ENCODE peak calls at places on chromosomes 13 and 19, in eight cellular contexts. K is tibial artery; Q is HT-29; I is effector CD4-positive, alpha-beta T cell; X is NCI-H2029 treated with DMSO at 0.1 percent for 48 hours; Y is NCI-H2081; J is progenitor cell of endocrine pancreas; M is BJ. U is an unnamed sample.

GRCh38 chr19:32406161-32407003 is 812 bp downstream of the DPY19L3 start:
- DNase-seq in K (no peak), Q (peak; percentile 26), I (no peak), X (peak; percentile 29), Y (no peak), J (no peak), M (no peak), U (no peak)

GRCh38 chr19:29211562-29212416 is 1.2 kb downstream of the UQCRFS1 start:
- DNase-seq in K (no peak), Q (peak; percentile 43), I (no peak), X (no peak), Y (no peak), J (no peak), M (no peak), U (no peak)

GRCh38 chr13:97231832-97232201 is 9.7 kb downstream of the MBNL2 start:
- DNase-seq in K (no peak), Q (no peak), I (no peak), X (no peak), Y (no peak), J (no peak), M (no peak), U (no peak)

GRCh38 chr13:109816979-109817275 is 30.5 kb upstream of the IRS2 start:
- DNase-seq in K (no peak), Q (no peak), I (no peak), X (no peak), Y (no peak), J (no peak), M (peak; percentile 44), U (no peak)

GRCh38 chr19:778910-779653 is 18.2 kb upstream of the PTBP1 start:
- DNase-seq in K (peak; percentile 87), Q (no peak), I (no peak), X (no peak), Y (no peak), J (no peak), M (peak; percentile 87), U (no peak)

GRCh38 chr19:1978346-1978894 is 37.1 kb downstream of the BTBD2 start:
- DNase-seq in K (no peak), Q (no peak), I (no peak), X (no peak), Y (no peak), J (no peak), M (no peak), U (no peak)

GRCh38 chr13:29439601-29440381 is 155.7 kb downstream of the SLC7A1 start:
- DNase-seq in K (no peak), Q (no peak), I (no peak), X (no peak), Y (no peak), J (no peak), M (no peak), U (no peak)

GRCh38 chr13:27264181-27264580 is 6.4 kb upstream of the RASL11A start:
- DNase-seq in K (no peak), Q (no peak), I (no peak), X (no peak), Y (peak; percentile 30), J (no peak), M (peak; percentile 68), U (no peak)

GRCh38 chr13:36098080-36098479 is 33.1 kb downstream of the DCLK1 start:
- DNase-seq in K (no peak), Q (no peak), I (no peak), X (no peak), Y (no peak), J (no peak), M (no peak), U (no peak)

GRCh38 chr19:16581145-16581970 is 9.1 kb upstream of the SLC35E1 start:
- DNase-seq in K (no peak), Q (no peak), I (no peak), X (peak; percentile 9), Y (no peak), J (no peak), M (no peak), U (no peak)

GRCh38 chr13:51291341-51291740 is 48.1 kb upstream of the SERPINE3 start:
- DNase-seq in K (no peak), Q (no peak), I (no peak), X (no peak), Y (no peak), J (no peak), M (no peak), U (no peak)

GRCh38 chr19:24074720-24075119 is 12.3 kb upstream of the ZNF254 start:
- DNase-seq in K (no peak), Q (no peak), I (no peak), X (no peak), Y (no peak), J (no peak), M (no peak), U (no peak)

GRCh38 chr13:38900188-38900587 is 90.4 kb downstream of the STOML3 start:
- DNase-seq in K (no peak), Q (peak; percentile 29), I (no peak), X (no peak), Y (no peak), J (no peak), M (no peak), U (no peak)

GRCh38 chr19:1085676-1086442 is 9.3 kb downstream of the POLR2E start:
- DNase-seq in K (no peak), Q (no peak), I (no peak), X (no peak), Y (no peak), J (no peak), M (no peak), U (no peak)

GRCh38 chr19:7748171-7748570 is 837 bp upstream of the CD209 start:
- DNase-seq in K (no peak), Q (no peak), I (no peak), X (no peak), Y (no peak), J (no peak), M (no peak), U (no peak)

GRCh38 chr19:45110811-45111210 is 17.8 kb downstream of the PPP1R37 start:
- DNase-seq in K (no peak), Q (no peak), I (no peak), X (no peak), Y (no peak), J (no peak), M (no peak), U (no peak)

GRCh38 chr19:18999016-18999758 is 34.1 kb downstream of the SUGP2 start:
- DNase-seq in K (no peak), Q (no peak), I (no peak), X (no peak), Y (peak; percentile 23), J (no peak), M (no peak), U (no peak)

GRCh38 chr19:40528078-40528477 is 48.6 kb upstream of the SHKBP1 start:
- DNase-seq in K (no peak), Q (no peak), I (no peak), X (no peak), Y (no peak), J (no peak), M (no peak), U (no peak)

GRCh38 chr13:63864171-63864902 is 2448.7 kb upstream of the PCDH20 start:
- DNase-seq in K (no peak), Q (no peak), I (no peak), X (no peak), Y (no peak), J (no peak), M (no peak), U (no peak)

GRCh38 chr13:47121092-47121763 is 224.4 kb upstream of the HTR2A start:
- DNase-seq in K (no peak), Q (no peak), I (no peak), X (no peak), Y (no peak), J (no peak), M (no peak), U (no peak)

GRCh38 chr19:6373813-6374108 is 1.2 kb downstream of the ALKBH7 start:
- DNase-seq in K (no peak), Q (no peak), I (no peak), X (no peak), Y (no peak), J (no peak), M (no peak), U (no peak)

GRCh38 chr19:10462557-10462956 is 40.6 kb downstream of the KEAP1 start:
- DNase-seq in K (no peak), Q (no peak), I (no peak), X (no peak), Y (no peak), J (no peak), M (no peak), U (no peak)

GRCh38 chr19:36103842-36104552 is 6.9 kb upstream of the OVOL3 start:
- DNase-seq in K (no peak), Q (no peak), I (no peak), X (no peak), Y (no peak), J (no peak), M (no peak), U (no peak)

GRCh38 chr13:44243198-44243852 is 130.3 kb upstream of the SERP2 start:
- DNase-seq in K (no peak), Q (peak; percentile 93), I (no peak), X (no peak), Y (peak; percentile 25), J (no peak), M (no peak), U (peak; percentile 67)

GRCh38 chr13:98930014-98930625 is 47.7 kb downstream of the DOCK9 start:
- DNase-seq in K (no peak), Q (no peak), I (no peak), X (peak; percentile 25), Y (no peak), J (no peak), M (no peak), U (no peak)

GRCh38 chr13:23652909-23653726 is 82.9 kb downstream of the TNFRSF19 start:
- DNase-seq in K (no peak), Q (no peak), I (no peak), X (no peak), Y (no peak), J (no peak), M (no peak), U (no peak)

GRCh38 chr13:92320323-92320722 is 906.3 kb upstream of the GPC6 start:
- DNase-seq in K (no peak), Q (no peak), I (no peak), X (no peak), Y (no peak), J (no peak), M (no peak), U (no peak)

GRCh38 chr19:38210458-38210987 is 13.5 kb downstream of the DPF1 start:
- DNase-seq in K (no peak), Q (no peak), I (no peak), X (no peak), Y (no peak), J (peak; percentile 42), M (no peak), U (no peak)

GRCh38 chr19:45344621-45345505 is 4.3 kb downstream of the KLC3 start:
- DNase-seq in K (no peak), Q (no peak), I (no peak), X (no peak), Y (no peak), J (no peak), M (no peak), U (no peak)

GRCh38 chr19:13633109-13633508 is 126.8 kb upstream of the CACNA1A start:
- DNase-seq in K (no peak), Q (peak; percentile 22), I (no peak), X (peak; percentile 92), Y (peak; percentile 98), J (peak; percentile 25), M (no peak), U (no peak)

GRCh38 chr13:31209819-31210209 is 10.0 kb downstream of the B3GLCT start:
- DNase-seq in K (no peak), Q (no peak), I (no peak), X (no peak), Y (no peak), J (no peak), M (no peak), U (no peak)

GRCh38 chr13:20383058-20383457 is 142.6 kb downstream of the CRYL1 start:
- DNase-seq in K (no peak), Q (no peak), I (no peak), X (no peak), Y (no peak), J (no peak), M (no peak), U (no peak)

GRCh38 chr13:79540504-79540903 is 59.5 kb downstream of the NDFIP2 start:
- DNase-seq in K (no peak), Q (no peak), I (no peak), X (no peak), Y (no peak), J (no peak), M (no peak), U (no peak)

GRCh38 chr19:17346109-17346671 is 8.8 kb downstream of the GTPBP3 start:
- DNase-seq in K (peak; percentile 76), Q (peak; percentile 79), I (peak; percentile 71), X (peak; percentile 39), Y (peak; percentile 10), J (peak; percentile 71), M (no peak), U (peak; percentile 44)